ENCODE peak calls at places on chromosomes 4 and X, in six cellular contexts. M is choroid plexus epithelial cell; Y is effector memory CD4-positive, alpha-beta T cell; K is astrocyte; D is NCI-H2171 treated with DMSO at 0.1 percent for 48 hours; Z is posterior cingulate gyrus. O is an unnamed sample.

GRCh38 chr4:174928575-174929253 is 10.6 kb downstream of the ADAM29 start:
- DNase-seq in Z (no peak), Y (no peak), M (no peak), K (no peak), D (no peak), O (no peak)

GRCh38 chr4:149371021-149371420 is 444.6 kb downstream of the IQCM start:
- DNase-seq in Y (no peak), Z (no peak), D (peak; percentile 26), M (peak; percentile 83), K (peak; percentile 56), O (no peak)

GRCh38 chr4:40264995-40265909 is 68.4 kb downstream of the RHOH start:
- DNase-seq in Z (no peak), D (peak; percentile 61), M (peak; percentile 59), K (peak; percentile 46), Y (no peak), O (no peak)

GRCh38 chr4:44914223-44914622 is 187.9 kb upstream of the GNPDA2 start:
- DNase-seq in M (no peak), D (no peak), Y (no peak), Z (no peak), K (no peak), O (no peak)

GRCh38 chr4:175066923-175067627 is 148.9 kb downstream of the ADAM29 start:
- DNase-seq in Y (no peak), Z (no peak), D (no peak), K (no peak), M (no peak), O (no peak)

GRCh38 chr4:5998333-5998936 is 19.8 kb downstream of the C4orf50 start:
- DNase-seq in M (peak; percentile 76), D (peak; percentile 66), Y (peak; percentile 14), Z (peak; percentile 61), K (peak; percentile 20), O (peak; percentile 43)

GRCh38 chrX:147351644-147352043 is 537.1 kb upstream of the CXorf51A start:
- DNase-seq in Z (no peak), M (no peak), Y (no peak), D (no peak), K (no peak), O (no peak)

GRCh38 chr4:55214172-55214571 is 88.8 kb upstream of the KDR start:
- DNase-seq in M (no peak), Y (no peak), Z (no peak), K (no peak), D (no peak), O (no peak)

GRCh38 chrX:47637546-47638195 is 7.9 kb upstream of the CFP start:
- DNase-seq in D (no peak), M (no peak), Z (no peak), Y (peak; percentile 21), K (no peak), O (no peak)

GRCh38 chrX:23901805-23902204 is 5.9 kb downstream of the APOO start:
- DNase-seq in K (peak; percentile 54), D (peak; percentile 23), Y (no peak), Z (no peak), M (peak; percentile 89), O (peak; percentile 16)

GRCh38 chr4:83082777-83083176 is 31.8 kb downstream of the PLAC8 start:
- DNase-seq in Z (no peak), K (peak; percentile 10), M (no peak), D (no peak), Y (no peak), O (no peak)

GRCh38 chr4:151489462-151490203 is 80.7 kb downstream of the FHIP1A start:
- DNase-seq in Z (no peak), K (no peak), M (no peak), D (no peak), Y (no peak), O (no peak)

GRCh38 chr4:168694669-168695068 is 197.8 kb downstream of the PALLD start:
- DNase-seq in Z (no peak), M (peak; percentile 55), K (peak; percentile 92), Y (no peak), D (no peak), O (no peak)

GRCh38 chr4:581753-582361 is 5.8 kb upstream of the TMEM271 start:
- DNase-seq in M (no peak), D (no peak), Z (no peak), Y (no peak), K (no peak), O (no peak)

GRCh38 chr4:10732235-10732975 is 47.8 kb upstream of the CLNK start:
- DNase-seq in K (no peak), Y (no peak), Z (no peak), D (no peak), M (no peak), O (no peak)

O was measured in substantia nigra.